ENCODE peak calls at places on chromosome 10, in eight cellular contexts. Z, A, M, G, Y, E, F and P are unnamed samples.
A peak's percentile ranks its signal among the peaks of the same experiment; 100 is the strongest.

GRCh38 chr10:48700071-48700470 is 15.4 kb downstream of the WDFY4 start:
- DNase-seq in M (no peak), A (no peak), F (no peak), E (no peak), G (no peak), Z (no peak), Y (peak; percentile 18), P (no peak)

GRCh38 chr10:127649642-127650041 is 87.3 kb upstream of the FOXI2 start:
- DNase-seq in Z (peak; percentile 88), E (no peak), F (no peak), A (no peak), G (peak; percentile 7), Y (no peak), M (peak; percentile 11), P (no peak)

GRCh38 chr10:49512121-49512809 is 26.7 kb downstream of the ERCC6 start:
- DNase-seq in Z (peak; percentile 57), A (peak; percentile 54), F (no peak), M (peak; percentile 23), G (peak; percentile 25), E (no peak), Y (no peak), P (no peak)

GRCh38 chr10:107013258-107014001 is 151.1 kb downstream of the SORCS1 start:
- DNase-seq in F (no peak), Z (no peak), M (no peak), A (no peak), G (no peak), E (no peak), Y (no peak), P (no peak)

GRCh38 chr10:132434405-132435005 is 37.5 kb downstream of the PWWP2B start:
- DNase-seq in Y (no peak), E (no peak), F (no peak), M (no peak), A (no peak), Z (no peak), G (no peak), P (no peak)

GRCh38 chr10:33066558-33067236 is 108.7 kb upstream of the ITGB1 start:
- DNase-seq in F (no peak), A (peak; percentile 56), E (no peak), Z (peak; percentile 48), M (no peak), Y (no peak), G (peak; percentile 14), P (no peak)

GRCh38 chr10:19499291-19499765 is 316.9 kb upstream of the PLXDC2 start:
- DNase-seq in F (no peak), Z (no peak), M (no peak), G (no peak), Y (no peak), A (peak; percentile 17), E (no peak), P (no peak)

GRCh38 chr10:50739618-50740350 is at the start of gene ASAH2B:
- DNase-seq in G (peak; percentile 61), F (peak; percentile 57), Z (peak; percentile 85), M (peak; percentile 81), A (peak; percentile 81), Y (peak; percentile 88), E (peak; percentile 91), P (peak; percentile 38)

GRCh38 chr10:124744047-124744687 is at the start of gene FAM53B:
- DNase-seq in Y (peak; percentile 78), Z (peak; percentile 87), A (peak; percentile 78), M (peak; percentile 91), G (peak; percentile 34), F (peak; percentile 74), E (no peak), P (no peak)

GRCh38 chr10:102812213-102812876 is 24.9 kb downstream of the CYP17A1 start:
- DNase-seq in A (no peak), G (no peak), M (no peak), Z (no peak), F (no peak), E (no peak), Y (no peak), P (no peak)

GRCh38 chr10:13095094-13095493 is 4.9 kb upstream of the OPTN start:
- DNase-seq in Z (no peak), M (no peak), A (peak; percentile 8), Y (no peak), F (no peak), G (no peak), E (no peak), P (no peak)

GRCh38 chr10:27147701-27148100 is 6.5 kb downstream of the YME1L1 start:
- DNase-seq in M (no peak), E (no peak), A (no peak), Y (no peak), F (no peak), G (no peak), Z (no peak), P (no peak)

GRCh38 chr10:123140164-123140982 is 4.6 kb downstream of the HMX3 start:
- DNase-seq in Z (peak; percentile 71), E (no peak), M (no peak), F (no peak), Y (no peak), G (no peak), A (no peak), P (no peak)

GRCh38 chr10:1203216-1203615 is 147.0 kb downstream of the WDR37 start:
- DNase-seq in A (no peak), E (no peak), M (no peak), F (no peak), Z (no peak), Y (no peak), G (no peak), P (no peak)

GRCh38 chr10:3248526-3249255 is 76.1 kb upstream of the PITRM1 start:
- DNase-seq in Y (no peak), F (no peak), G (peak; percentile 95), Z (no peak), M (no peak), A (peak; percentile 92), E (no peak), P (peak; percentile 79)

GRCh38 chr10:99435986-99436633 is 5.7 kb upstream of the GOT1 start:
- DNase-seq in M (peak; percentile 67), Y (no peak), E (no peak), G (peak; percentile 58), F (no peak), A (peak; percentile 44), Z (peak; percentile 65), P (peak; percentile 23)

GRCh38 chr10:34384363-34384762 is 430.7 kb downstream of the PARD3 start:
- DNase-seq in G (no peak), Z (no peak), E (no peak), A (no peak), F (no peak), Y (no peak), M (no peak), P (no peak)

GRCh38 chr10:47233631-47234030 is 66.4 kb upstream of the GDF10 start:
- DNase-seq in Z (no peak), Y (no peak), G (no peak), M (no peak), A (no peak), F (no peak), E (no peak), P (no peak)

GRCh38 chr10:71571460-71572175 is 148.0 kb downstream of the C10orf105 start:
- DNase-seq in M (peak; percentile 13), A (no peak), Y (no peak), G (no peak), E (no peak), Z (no peak), F (no peak), P (no peak)

GRCh38 chr10:46106410-46107255 is 60.6 kb upstream of the MSMB start:
- DNase-seq in M (peak; percentile 71), F (no peak), A (peak; percentile 39), Z (peak; percentile 86), E (peak; percentile 85), G (peak; percentile 17), Y (peak; percentile 42), P (no peak)

GRCh38 chr10:79411546-79412495 is 33.6 kb downstream of the ZCCHC24 start:
- DNase-seq in A (no peak), E (no peak), Z (no peak), G (no peak), Y (no peak), M (no peak), F (no peak), P (no peak)
- H3K4me3 ChIP-seq in A (no peak overlapping the region), E (no peak overlapping the region), Z (no peak overlapping the region), G (no peak overlapping the region), Y (no peak overlapping the region), M (no peak overlapping the region), F (no peak overlapping the region), P (no peak overlapping the region)

GRCh38 chr10:97037365-97038361 is 148.1 kb downstream of the SLIT1 start:
- DNase-seq in M (peak; percentile 84), G (peak; percentile 78), A (peak; percentile 80), Z (peak; percentile 96), Y (peak; percentile 81), E (no peak), F (peak; percentile 40), P (peak; percentile 54)
- H3K4me3 ChIP-seq in M (no peak overlapping the region), G (peak overlapping the region; percentile 38), A (peak overlapping the region; percentile 65), Z (peak overlapping the region; percentile 36), Y (no peak overlapping the region), E (peak overlapping the region; percentile 47), F (peak overlapping the region; percentile 31), P (peak overlapping the region; percentile 56)

GRCh38 chr10:100745882-100746412 is 565 bp downstream of the PAX2 start:
- DNase-seq in E (no peak), M (no peak), G (no peak), F (no peak), A (no peak), Z (peak; percentile 76), Y (no peak), P (no peak)
- H3K4me3 ChIP-seq in E (peak overlapping the region; percentile 42), M (no peak overlapping the region), G (no peak overlapping the region), F (no peak overlapping the region), A (no peak overlapping the region), Z (peak overlapping the region; percentile 55), Y (no peak overlapping the region), P (no peak overlapping the region)

GRCh38 chr10:117240730-117241529 is at the start of gene SLC18A2:
- DNase-seq in Z (peak; percentile 78), F (no peak), M (no peak), A (no peak), E (no peak), G (no peak), Y (no peak), P (no peak)
- H3K4me3 ChIP-seq in Z (peak within 1 kb of the TSS; percentile 77), F (no peak within 1 kb of the TSS), M (no peak within 1 kb of the TSS), A (no peak within 1 kb of the TSS), E (peak within 1 kb of the TSS; percentile 36), G (no peak within 1 kb of the TSS), Y (no peak within 1 kb of the TSS), P (no peak within 1 kb of the TSS)

DNA sequence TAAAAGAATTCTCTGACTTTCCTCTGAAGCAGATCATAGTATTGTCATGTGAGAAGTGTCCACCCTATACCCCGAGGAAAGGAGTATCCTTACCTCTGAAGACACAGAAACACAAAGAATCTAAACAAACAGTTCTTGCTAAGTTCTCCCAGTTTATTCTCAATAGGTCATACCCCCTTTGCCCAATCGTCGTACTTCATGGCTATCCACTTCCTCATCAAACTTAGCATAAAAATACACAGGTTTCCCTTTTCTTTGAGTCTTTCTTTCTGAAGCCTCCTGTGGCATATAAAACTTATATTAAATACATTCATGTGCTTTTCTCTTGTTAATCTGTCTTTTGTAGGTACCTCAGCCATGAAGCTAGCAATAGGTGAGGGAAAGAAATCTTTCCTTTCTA is 195.0 kb downstream of the REEP3 start:
- DNase-seq in A (no peak), G (no peak), F (no peak), Z (no peak), Y (no peak), E (no peak), M (no peak), P (no peak)
- H3K4me3 ChIP-seq in A (no peak overlapping the region), G (no peak overlapping the region), F (no peak overlapping the region), Z (no peak overlapping the region), Y (no peak overlapping the region), E (no peak overlapping the region), M (no peak overlapping the region), P (no peak overlapping the region)